ENCODE peak calls at places on chromosomes 5 and 9, in six cellular contexts. L is Peyer's patch, V is K562, K is heart left ventricle, X is ovary, C is esophagus squamous epithelium. J is an unnamed sample.

GRCh38 chr5:997001-997474 is 11.6 kb upstream of the NKD2 start:
- DNase-seq in C (no peak), K (peak; percentile 65), L (peak; percentile 47), X (peak; percentile 35), V (peak; percentile 44), J (no peak)

GRCh38 chr5:175797521-175798038 is 73.8 kb upstream of the CPLX2 start:
- DNase-seq in V (no peak), K (no peak), X (no peak), C (no peak), L (no peak), J (no peak)

GRCh38 chr5:172280937-172281336 is 2.6 kb downstream of the UBTD2 start:
- DNase-seq in V (no peak), X (no peak), C (no peak), K (no peak), L (no peak), J (no peak)

GRCh38 chr5:144451187-144451973 is 280.7 kb downstream of the KCTD16 start:
- DNase-seq in K (no peak), V (no peak), C (no peak), X (no peak), L (no peak), J (no peak)

GRCh38 chr9:129276486-129277260 is 98.6 kb upstream of the IER5L start:
- DNase-seq in X (peak; percentile 30), C (no peak), V (no peak), K (no peak), L (peak; percentile 23), J (peak; percentile 69)

GRCh38 chr5:140869555-140869886 is 764 bp downstream of the PCDHA11 start:
- DNase-seq in L (no peak), C (no peak), X (no peak), K (no peak), V (no peak), J (no peak)

GRCh38 chr5:78907255-78907886 is 77.7 kb downstream of the ARSB start:
- DNase-seq in X (no peak), L (no peak), K (no peak), C (no peak), V (peak; percentile 20), J (no peak)

GRCh38 chr5:32908646-32909045 is 197.5 kb downstream of the NPR3 start:
- DNase-seq in L (no peak), K (no peak), X (no peak), V (no peak), C (no peak), J (no peak)

GRCh38 chr9:110650991-110651411 is 17.6 kb upstream of the MUSK start:
- DNase-seq in V (no peak), L (no peak), X (no peak), K (no peak), C (no peak), J (no peak)

GRCh38 chr9:2809692-2810423 is 34.0 kb downstream of the PUM3 start:
- DNase-seq in K (no peak), C (no peak), V (no peak), L (no peak), X (no peak), J (no peak)

GRCh38 chr9:129685220-129685932 is 19.9 kb downstream of the PRRX2 start:
- DNase-seq in X (no peak), L (no peak), V (no peak), K (no peak), C (no peak), J (no peak)

GRCh38 chr5:166532821-166533220 is 1758.6 kb upstream of the WWC1 start:
- DNase-seq in V (no peak), C (no peak), K (no peak), X (no peak), L (no peak), J (no peak)

GRCh38 chr9:133029994-133030316 is 842 bp upstream of the GTF3C5 start:
- DNase-seq in V (no peak), L (no peak), X (no peak), K (no peak), C (no peak), J (no peak)

GRCh38 chr5:135642934-135643333 is 64.1 kb upstream of the CXCL14 start:
- DNase-seq in K (no peak), C (no peak), V (no peak), X (no peak), L (no peak), J (no peak)

GRCh38 chr5:77355074-77355473 is 137.0 kb downstream of the WDR41 start:
- DNase-seq in L (no peak), X (no peak), V (no peak), K (no peak), C (no peak), J (no peak)

GRCh38 chr9:90830051-90830450 is 28.4 kb downstream of the SYK start:
- DNase-seq in K (no peak), L (no peak), X (no peak), C (no peak), V (no peak), J (no peak)

GRCh38 chr5:172052454-172053236 is 46.2 kb upstream of the FBXW11 start:
- DNase-seq in L (no peak), C (no peak), X (peak; percentile 65), V (peak; percentile 18), K (peak; percentile 79), J (no peak)

GRCh38 chr9:94480205-94480604 is 74.7 kb upstream of the PCAT7 start:
- DNase-seq in C (no peak), K (no peak), L (no peak), V (no peak), X (no peak), J (no peak)

GRCh38 chr9:86909388-86909787 is 37.9 kb downstream of the GAS1 start:
- DNase-seq in K (no peak), C (no peak), X (no peak), V (no peak), L (no peak), J (no peak)

GRCh38 chr5:73376618-73377170 is 71.9 kb downstream of the FOXD1 start:
- DNase-seq in X (no peak), C (no peak), V (no peak), K (no peak), L (no peak), J (no peak)

GRCh38 chr5:118545050-118545449 is 443.3 kb downstream of the DTWD2 start:
- DNase-seq in C (no peak), V (no peak), L (no peak), X (no peak), K (no peak), J (no peak)

GRCh38 chr9:117714282-117714681 is 10.1 kb downstream of the TLR4 start:
- DNase-seq in C (no peak), X (no peak), L (peak; percentile 47), V (no peak), K (no peak), J (peak; percentile 60)

GRCh38 chr9:1007312-1007711 is 30.9 kb downstream of the DMRT3 start:
- DNase-seq in V (no peak), X (no peak), L (no peak), K (no peak), C (no peak), J (no peak)

GRCh38 chr9:116572095-116572748 is 114.9 kb upstream of the TRIM32 start:
- DNase-seq in V (peak; percentile 83), C (no peak), K (peak; percentile 92), X (peak; percentile 97), L (peak; percentile 84), J (no peak)

GRCh38 chr5:35608881-35609779 is 8.5 kb upstream of the SPEF2 start:
- DNase-seq in L (no peak), C (no peak), X (no peak), V (no peak), K (no peak), J (no peak)

GRCh38 chr5:60382761-60383160 is 317.2 kb downstream of the DEPDC1B start:
- DNase-seq in C (no peak), K (no peak), X (no peak), V (peak; percentile 10), L (no peak), J (no peak)

GRCh38 chr5:92353107-92354030 is 970.3 kb upstream of the ARRDC3 start:
- DNase-seq in K (no peak), V (no peak), X (no peak), L (no peak), C (no peak), J (no peak)

GRCh38 chr5:43037929-43038510 is 2.1 kb downstream of the ANXA2R start:
- DNase-seq in X (no peak), C (no peak), L (no peak), K (no peak), V (peak; percentile 49), J (no peak)

GRCh38 chr5:154369682-154370081 is 76.1 kb upstream of the SAP30L start:
- DNase-seq in X (no peak), C (no peak), K (no peak), V (peak; percentile 30), L (no peak), J (no peak)
- TF ChIP-seq POLR2A in X (no peak), C (no peak), K (no peak), V (no peak), L (no peak), J (no peak)

DNA sequence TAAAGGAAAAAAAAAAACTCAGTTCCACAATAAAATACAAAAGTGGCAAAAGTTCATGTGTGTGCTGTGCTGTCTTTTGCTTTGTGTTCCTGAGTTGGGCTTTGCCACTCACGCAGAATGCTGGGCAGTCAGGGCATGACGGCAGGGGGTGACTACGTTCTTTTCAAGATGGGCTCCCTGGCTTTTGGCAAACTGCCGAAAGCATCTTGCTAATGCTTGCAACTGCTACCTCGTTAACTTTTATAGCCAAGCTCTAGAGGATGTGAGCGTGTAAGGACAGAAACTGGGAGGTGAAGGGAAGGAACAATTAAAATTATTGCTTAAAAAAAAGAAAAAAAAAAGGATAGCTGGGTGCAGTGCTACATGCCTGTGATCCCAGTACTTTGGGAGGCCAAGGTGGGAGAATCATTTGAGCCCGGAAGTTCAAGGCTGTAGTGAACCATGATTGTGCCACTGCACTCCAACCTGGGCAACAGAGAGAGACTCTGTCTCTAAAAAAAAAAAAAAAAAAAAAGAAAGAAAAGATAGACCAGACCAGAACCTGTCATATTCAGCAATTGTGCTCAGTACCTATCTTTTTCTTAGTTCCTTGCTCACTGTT is 102.3 kb downstream of the MAP1B start:
- DNase-seq in C (no peak), V (no peak), K (no peak), X (no peak), L (no peak), J (no peak)
- H3K4me1 ChIP-seq in C (peaks cover 18% of the 10 kb centered on the region), V (peaks cover 2% of the 10 kb centered on the region), K (peaks cover 16% of the 10 kb centered on the region), X (peaks cover 6% of the 10 kb centered on the region), L (no peaks in the 10 kb centered on the region), J (no peaks in the 10 kb centered on the region)

GRCh38 chr9:68551191-68551590 is 10.5 kb upstream of the TMEM252 start:
- DNase-seq in L (no peak), K (no peak), V (no peak), C (no peak), X (no peak), J (no peak)
- TF ChIP-seq POLR2A in L (no peak), K (no peak), V (no peak), C (no peak), X (no peak), J (no peak)

GRCh38 chr5:96651047-96651446 is 11.1 kb upstream of the CAST start:
- DNase-seq in C (no peak), V (no peak), K (no peak), X (no peak), L (no peak), J (no peak)

GRCh38 chr5:96648598-96648997 is 13.6 kb upstream of the CAST start:
- DNase-seq in C (no peak), X (no peak), K (no peak), V (no peak), L (no peak), J (no peak)

GRCh38 chr5:96649251-96649937 is 12.8 kb upstream of the CAST start:
- DNase-seq in X (no peak), C (no peak), K (no peak), L (no peak), V (no peak), J (no peak)

GRCh38 chr5:96648023-96648422 is 14.2 kb upstream of the CAST start:
- DNase-seq in X (no peak), C (no peak), V (no peak), K (no peak), L (no peak), J (no peak)

GRCh38 chr5:96649938-96650540 is 12.1 kb upstream of the CAST start:
- DNase-seq in X (no peak), K (no peak), V (no peak), C (no peak), L (no peak), J (no peak)
- H3K4me1 ChIP-seq in X (no peaks in the 10 kb centered on the region), K (no peaks in the 10 kb centered on the region), V (no peaks in the 10 kb centered on the region), C (peaks cover 54% of the 10 kb centered on the region), L (peaks cover 10% of the 10 kb centered on the region), J (peaks cover 2% of the 10 kb centered on the region)

J was measured in spleen.